ENCODE peak calls at places on chromosomes 1 and 21, in six cellular contexts. Y is activated T-cell treated with anti-CD3 and anti-CD28 coated beads, Interleukin-2, amount 50 U/mL, for 1 hour; S is neural crest cell; O is cardiac muscle cell; X is body of pancreas; E is posterior vena cava. N is an unnamed sample.

GRCh38 chr1:245370905-245371581 is 216.3 kb downstream of the KIF26B start:
- DNase-seq in Y (no peak), S (no peak), O (no peak), X (no peak), E (no peak), N (no peak)

GRCh38 chr1:110383311-110383990 is 7.4 kb downstream of the SLC16A4 start:
- DNase-seq in Y (no peak), S (no peak), O (no peak), X (no peak), E (no peak), N (no peak)

GRCh38 chr1:83900530-83900929 is 98.4 kb downstream of the TTLL7 start:
- DNase-seq in Y (no peak), S (no peak), O (no peak), X (no peak), E (no peak), N (no peak)

GRCh38 chr1:47231314-47232186 is 475 bp downstream of the TAL1 start:
- DNase-seq in Y (peak; percentile 34), S (peak; percentile 29), O (peak; percentile 44), X (no peak), E (no peak), N (peak; percentile 9)

GRCh38 chr1:209630383-209631219 is 21.6 kb downstream of the LAMB3 start:
- DNase-seq in Y (no peak), S (no peak), O (no peak), X (no peak), E (no peak), N (no peak)

GRCh38 chr1:40901886-40902633 is 39.9 kb upstream of the CITED4 start:
- DNase-seq in Y (no peak), S (no peak), O (no peak), X (no peak), E (peak; percentile 87), N (no peak)

GRCh38 chr1:113930499-113931161 is 1.5 kb downstream of the HIPK1 start:
- DNase-seq in Y (peak; percentile 68), S (no peak), O (peak; percentile 18), X (peak; percentile 31), E (no peak), N (peak; percentile 73)

GRCh38 chr1:68197891-68198290 is 34.4 kb downstream of the WLS start:
- DNase-seq in Y (no peak), S (no peak), O (no peak), X (no peak), E (no peak), N (no peak)

GRCh38 chr1:67347688-67348472 is 40.2 kb downstream of the IL12RB2 start:
- DNase-seq in Y (no peak), S (peak; percentile 35), O (peak; percentile 70), X (peak; percentile 26), E (no peak), N (no peak)

GRCh38 chr1:33443705-33444180 is 12.8 kb upstream of the PHC2 start:
- DNase-seq in Y (no peak), S (no peak), O (peak; percentile 20), X (no peak), E (no peak), N (no peak)

GRCh38 chr1:192807221-192807967 is 1.4 kb upstream of the RGS2 start:
- DNase-seq in Y (peak; percentile 20), S (no peak), O (no peak), X (peak; percentile 22), E (no peak), N (peak; percentile 33)

GRCh38 chr21:22941779-22942178 is 1943.6 kb downstream of the NCAM2 start:
- DNase-seq in Y (no peak), S (no peak), O (no peak), X (no peak), E (no peak), N (no peak)

GRCh38 chr21:42448683-42449082 is 45.0 kb downstream of the UBASH3A start:
- DNase-seq in Y (peak; percentile 16), S (no peak), O (no peak), X (no peak), E (peak; percentile 40), N (no peak)

GRCh38 chr1:21574464-21575151 is 65.4 kb downstream of the ALPL start:
- DNase-seq in Y (no peak), S (peak; percentile 39), O (peak; percentile 40), X (no peak), E (peak; percentile 87), N (no peak)

GRCh38 chr1:47804127-47804526 is 193.1 kb downstream of the TRABD2B start:
- DNase-seq in Y (no peak), S (no peak), O (peak; percentile 52), X (no peak), E (no peak), N (no peak)

GRCh38 chr1:20237646-20238045 is 51.3 kb upstream of the PLA2G2C start:
- DNase-seq in Y (no peak), S (peak; percentile 6), O (no peak), X (no peak), E (no peak), N (no peak)

GRCh38 chr1:65503427-65503826 is 83.0 kb downstream of the LEPR start:
- DNase-seq in Y (no peak), S (no peak), O (no peak), X (no peak), E (no peak), N (no peak)

GRCh38 chr1:145918992-145919939 is 749 bp upstream of the PEX11B start:
- DNase-seq in Y (peak; percentile 30), S (no peak), O (peak; percentile 60), X (peak; percentile 71), E (peak; percentile 86), N (peak; percentile 8)

GRCh38 chr1:52976183-52977035 is 49.3 kb downstream of the SCP2 start:
- DNase-seq in Y (no peak), S (no peak), O (no peak), X (no peak), E (no peak), N (no peak)

N was measured in stimulated activated CD4-positive, alpha-beta T cell treated with anti-CD3 and anti-CD28 coated beads, Interleukin-4, amount 100 ng/mL, for 24 hours.